ENCODE peak calls at places on chromosomes 4 and X, in ten cellular contexts. P is NCI-H69; X is WERI-Rb-1; U is ecto neural progenitor cell; I is foreskin keratinocyte; O is body of pancreas; F is sciatic nerve; Q is mucosa of descending colon; E is EL; N is effector memory CD8-positive, alpha-beta T cell. S is an unnamed sample.
A peak's percentile ranks its signal among the peaks of the same experiment; 100 is the strongest.

GRCh38 chr4:8236920-8237195 is 32.7 kb upstream of the HTRA3 start:
- DNase-seq in X (no peak), U (no peak), I (no peak), F (no peak), Q (no peak), O (no peak), P (no peak), N (no peak), E (no peak), S (no peak)

GRCh38 chr4:109005523-109005922 is 242.7 kb upstream of the ETNPPL start:
- DNase-seq in F (no peak), Q (no peak), U (no peak), P (no peak), N (no peak), I (peak; percentile 54), E (peak; percentile 42), X (no peak), O (no peak), S (no peak)

GRCh38 chr4:67581208-67581857 is 22.8 kb downstream of the STAP1 start:
- DNase-seq in U (no peak), O (no peak), N (no peak), F (no peak), Q (no peak), X (no peak), I (no peak), P (no peak), E (no peak), S (no peak)

GRCh38 chr4:145566086-145566708 is 53.0 kb upstream of the MMAA start:
- DNase-seq in F (no peak), Q (no peak), I (no peak), O (no peak), X (no peak), U (no peak), N (no peak), P (no peak), E (no peak), S (peak; percentile 59)

GRCh38 chr4:94577136-94577535 is 125.4 kb downstream of the PDLIM5 start:
- DNase-seq in X (peak; percentile 65), I (no peak), Q (peak; percentile 18), U (peak; percentile 78), P (peak; percentile 84), E (peak; percentile 38), O (peak; percentile 30), N (no peak), F (no peak), S (peak; percentile 59)

GRCh38 chr4:151806511-151806927 is 45.7 kb upstream of the GATB start:
- DNase-seq in I (no peak), E (peak; percentile 97), O (no peak), X (no peak), U (no peak), F (no peak), N (no peak), Q (no peak), P (no peak), S (no peak)

GRCh38 chr4:165874072-165874798 is 1.2 kb downstream of the TLL1 start:
- DNase-seq in N (no peak), X (peak; percentile 26), Q (no peak), U (peak; percentile 52), E (peak; percentile 8), I (peak; percentile 22), P (peak; percentile 83), F (no peak), O (no peak), S (peak; percentile 78)

GRCh38 chrX:64206556-64207162 is 1.2 kb upstream of the AMER1 start:
- DNase-seq in U (no peak), E (no peak), O (peak; percentile 9), Q (peak; percentile 19), F (peak; percentile 59), P (no peak), N (no peak), X (no peak), I (no peak), S (no peak)

GRCh38 chr4:110586137-110586850 is 36.6 kb downstream of the PITX2 start:
- DNase-seq in I (peak; percentile 40), O (no peak), Q (no peak), F (no peak), U (no peak), N (no peak), E (peak; percentile 59), X (no peak), P (peak; percentile 48), S (no peak)

GRCh38 chr4:81351653-81352455 is 119.9 kb downstream of the RASGEF1B start:
- DNase-seq in Q (peak; percentile 91), I (peak; percentile 10), N (peak; percentile 57), O (peak; percentile 73), E (peak; percentile 58), P (peak; percentile 66), X (peak; percentile 83), U (peak; percentile 72), F (peak; percentile 82), S (peak; percentile 86)

GRCh38 chrX:153964105-153964504 is 7.5 kb downstream of the HCFC1 start:
- DNase-seq in U (no peak), P (no peak), E (no peak), F (no peak), I (no peak), X (no peak), Q (no peak), O (no peak), N (no peak), S (no peak)

GRCh38 chrX:39689374-39690104 is 408.2 kb downstream of the BCOR start:
- DNase-seq in Q (peak; percentile 39), X (no peak), O (no peak), F (no peak), P (peak; percentile 5), N (no peak), U (peak; percentile 72), I (no peak), E (no peak), S (no peak)

GRCh38 chr4:180028682-180029081 is 2214.5 kb upstream of the TENM3 start:
- DNase-seq in U (peak; percentile 63), E (no peak), I (no peak), X (peak; percentile 77), F (no peak), Q (peak; percentile 67), N (no peak), P (peak; percentile 5), O (peak; percentile 37), S (no peak)

GRCh38 chr4:169899295-169899694 is 126.9 kb downstream of the MFAP3L start:
- DNase-seq in N (no peak), Q (no peak), X (no peak), E (peak; percentile 26), U (no peak), P (no peak), O (no peak), I (peak; percentile 93), F (no peak), S (no peak)

GRCh38 chr4:89489338-89489771 is 181.8 kb upstream of the GPRIN3 start:
- DNase-seq in O (no peak), I (no peak), Q (peak; percentile 5), E (no peak), U (no peak), N (no peak), F (no peak), P (peak; percentile 67), X (no peak), S (peak; percentile 52)

GRCh38 chrX:103629295-103630170 is 758 bp downstream of the TCEAL1 start:
- DNase-seq in E (peak; percentile 70), Q (peak; percentile 71), I (no peak), U (peak; percentile 89), O (peak; percentile 65), N (no peak), F (peak; percentile 80), P (peak; percentile 80), X (peak; percentile 72), S (peak; percentile 86)

GRCh38 chrX:109511113-109511512 is 25.5 kb upstream of the NXT2 start:
- DNase-seq in E (no peak), N (no peak), O (no peak), P (no peak), U (no peak), Q (no peak), F (no peak), X (no peak), I (no peak), S (no peak)

GRCh38 chrX:56564182-56564885 is 907 bp downstream of the UBQLN2 start:
- DNase-seq in X (peak; percentile 21), N (peak; percentile 9), F (no peak), Q (peak; percentile 32), P (peak; percentile 58), I (peak; percentile 65), O (peak; percentile 15), U (no peak), E (peak; percentile 29), S (no peak)

GRCh38 chr4:2356123-2357069 is 62.0 kb downstream of the ZFYVE28 start:
- DNase-seq in N (no peak), P (no peak), X (peak; percentile 5), Q (no peak), E (no peak), F (peak; percentile 31), I (no peak), O (no peak), U (no peak), S (peak; percentile 63)

GRCh38 chrX:48703642-48704481 is 7.3 kb downstream of the SUV39H1 start:
- DNase-seq in O (no peak), U (no peak), X (no peak), F (no peak), I (peak; percentile 94), P (no peak), Q (peak; percentile 21), N (no peak), E (peak; percentile 68), S (no peak)

GRCh38 chr4:38231626-38232025 is 271.4 kb downstream of the PTTG2 start:
- DNase-seq in P (no peak), E (no peak), U (no peak), O (no peak), N (no peak), Q (peak; percentile 85), I (no peak), X (no peak), F (no peak), S (no peak)

GRCh38 chrX:144916785-144917184 is 330.5 kb upstream of the SPANXN1 start:
- DNase-seq in O (no peak), N (no peak), F (no peak), I (no peak), Q (no peak), X (no peak), U (no peak), P (no peak), E (no peak), S (no peak)

GRCh38 chrX:119501511-119502148 is 33.4 kb downstream of the SLC25A5 start:
- DNase-seq in U (no peak), F (no peak), Q (no peak), I (no peak), E (no peak), X (no peak), O (no peak), P (no peak), N (no peak), S (peak; percentile 30)

GRCh38 chr4:77586953-77587383 is 18.7 kb upstream of the CXCL13 start:
- DNase-seq in Q (no peak), U (no peak), I (peak; percentile 95), E (no peak), X (no peak), N (peak; percentile 56), P (no peak), F (no peak), O (no peak), S (no peak)

GRCh38 chr4:42750091-42750490 is 93.2 kb upstream of the ATP8A1 start:
- DNase-seq in E (no peak), O (peak; percentile 36), F (no peak), I (no peak), Q (peak; percentile 34), U (no peak), P (no peak), X (peak; percentile 42), N (peak; percentile 43), S (no peak)

GRCh38 chrX:1521459-1521956 is 15.5 kb downstream of the P2RY8 start:
- DNase-seq in X (no peak), O (peak; percentile 29), U (no peak), I (no peak), P (no peak), N (peak; percentile 76), E (no peak), F (no peak), Q (peak; percentile 52), S (no peak)

GRCh38 chrX:27599928-27600327 is 9.8 kb downstream of the DCAF8L2 start:
- DNase-seq in O (no peak), U (no peak), F (no peak), I (peak; percentile 17), E (no peak), P (peak; percentile 2), X (no peak), Q (no peak), N (no peak), S (no peak)

GRCh38 chr4:157664726-157665125 is 444.2 kb downstream of the GRIA2 start:
- DNase-seq in I (peak; percentile 18), O (no peak), N (no peak), E (peak; percentile 72), P (no peak), F (no peak), Q (no peak), X (no peak), U (no peak), S (no peak)